ENCODE peak calls at places on chromosomes 7 and 10, in five cellular contexts. M, P, X, F and H are unnamed samples.

GRCh38 chr7:142956951-142957623 is 5.1 kb downstream of the KEL start:
- DNase-seq in F (peak), X (peak), P (no peak), M (peak), H (peak)

GRCh38 chr7:82376739-82377138 is 66.8 kb downstream of the CACNA2D1 start:
- DNase-seq in F (no peak), M (no peak), X (no peak), P (no peak), H (no peak)

GRCh38 chr10:112143420-112143819 is 40.1 kb downstream of the GPAM start:
- DNase-seq in P (no peak), X (no peak), M (no peak), F (no peak), H (no peak)

GRCh38 chr7:84187087-84187805 is 7.3 kb downstream of the SEMA3A start:
- DNase-seq in X (no peak), F (no peak), P (no peak), M (peak), H (no peak)

GRCh38 chr7:124033093-124033806 is 383 bp upstream of the TMEM229A start:
- DNase-seq in F (no peak), M (no peak), X (no peak), P (no peak), H (peak)

GRCh38 chr7:70383369-70383768 is 748.6 kb upstream of the GALNT17 start:
- DNase-seq in M (no peak), X (no peak), F (no peak), P (no peak), H (no peak)

GRCh38 chr10:12539350-12540164 is 190.2 kb downstream of the CAMK1D start:
- DNase-seq in M (no peak), F (no peak), P (no peak), X (no peak), H (no peak)

GRCh38 chr7:464177-464711 is 55.4 kb downstream of the PDGFA start:
- DNase-seq in F (no peak), X (no peak), M (no peak), P (no peak), H (no peak)

GRCh38 chr10:123559823-123560092 is 106.4 kb upstream of the GPR26 start:
- DNase-seq in P (no peak), F (no peak), M (no peak), X (no peak), H (no peak)

GRCh38 chr7:121793716-121794115 is 79.2 kb upstream of the PTPRZ1 start:
- DNase-seq in X (peak), M (no peak), F (no peak), P (no peak), H (no peak)

GRCh38 chr7:100837099-100837836 is 9.9 kb upstream of the EPHB4 start:
- DNase-seq in P (peak), F (peak), M (peak), X (peak), H (peak)

GRCh38 chr7:131540491-131541162 is 15.8 kb downstream of the PODXL start:
- DNase-seq in F (no peak), M (no peak), P (no peak), X (no peak), H (no peak)

GRCh38 chr10:30775779-30776591 is 146.4 kb upstream of the LYZL2 start:
- DNase-seq in M (peak), P (peak), F (peak), X (peak), H (no peak)

GRCh38 chr10:60359066-60359465 is 30.6 kb downstream of the ANK3 start:
- DNase-seq in F (no peak), X (no peak), P (no peak), M (no peak), H (no peak)

GRCh38 chr10:132421377-132422168 is 24.6 kb downstream of the PWWP2B start:
- DNase-seq in X (peak), F (peak), P (no peak), M (peak), H (peak)

GRCh38 chr10:101032637-101033201 is 1.7 kb downstream of the SFXN3 start:
- DNase-seq in M (peak), X (peak), P (peak), F (peak), H (peak)

GRCh38 chr7:141421306-141421705 is 129.9 kb upstream of the AGK start:
- DNase-seq in M (no peak), F (no peak), X (no peak), P (no peak), H (no peak)

GRCh38 chr10:128887856-128888255 is 579.2 kb upstream of the MGMT start:
- DNase-seq in X (no peak), M (no peak), P (no peak), F (no peak), H (no peak)

GRCh38 chr10:24435374-24435773 is 226.4 kb downstream of the KIAA1217 start:
- DNase-seq in M (peak), F (peak), P (no peak), X (peak), H (no peak)

GRCh38 chr7:37921340-37921805 is 933 bp downstream of the EPDR1 start:
- DNase-seq in X (no peak), P (no peak), F (no peak), M (no peak), H (peak)

GRCh38 chr7:18393465-18394118 is 102.0 kb upstream of the HDAC9 start:
- DNase-seq in F (no peak), P (no peak), M (no peak), X (no peak), H (no peak)

GRCh38 chr7:151506901-151507382 is 12.8 kb downstream of the RHEB start:
- DNase-seq in M (no peak), F (no peak), X (no peak), P (no peak), H (no peak)

GRCh38 chr10:33333260-33334169 is 952 bp downstream of the NRP1 start:
- DNase-seq in F (peak), X (peak), M (peak), P (no peak), H (peak)

GRCh38 chr10:919481-919880 is 12.0 kb downstream of the LARP4B start:
- DNase-seq in P (no peak), X (no peak), M (no peak), F (no peak), H (no peak)

GRCh38 chr7:116284390-116284789 is 74.1 kb downstream of the TES start:
- DNase-seq in X (peak), F (peak), P (no peak), M (peak), H (no peak)

GRCh38 chr7:18570890-18571478 is 75.4 kb downstream of the HDAC9 start:
- DNase-seq in F (peak), P (no peak), X (peak), M (peak), H (peak)

GRCh38 chr10:49611166-49611814 is 1.2 kb downstream of the SLC18A3 start:
- DNase-seq in M (no peak), X (no peak), P (no peak), F (no peak), H (no peak)

GRCh38 chr10:34654211-34654610 is 160.9 kb downstream of the PARD3 start:
- DNase-seq in X (no peak), F (no peak), P (no peak), M (no peak), H (no peak)

GRCh38 chr10:58367049-58367448 is 18.2 kb upstream of the TFAM start:
- DNase-seq in M (no peak), P (no peak), X (no peak), F (no peak), H (no peak)

GRCh38 chr10:17432738-17433137 is 21.7 kb downstream of the ST8SIA6 start:
- DNase-seq in M (no peak), X (peak), F (no peak), P (no peak), H (no peak)

GRCh38 chr7:102279537-102280400 is 6.9 kb upstream of the SH2B2 start:
- DNase-seq in X (peak), F (peak), M (peak), P (no peak), H (peak)

GRCh38 chr7:24739306-24739705 is 18.0 kb downstream of the GSDME start:
- DNase-seq in X (no peak), M (no peak), P (no peak), F (no peak), H (no peak)

GRCh38 chr7:139828446-139828845 is 618 bp upstream of the TBXAS1 start:
- DNase-seq in F (no peak), X (no peak), P (no peak), M (no peak), H (no peak)

GRCh38 chr7:39702133-39702532 is 78.8 kb downstream of the RALA start:
- DNase-seq in M (no peak), P (no peak), F (no peak), X (no peak), H (no peak)

GRCh38 chr10:43134126-43134905 is 3.9 kb upstream of the CSGALNACT2 start:
- DNase-seq in F (no peak), M (no peak), X (no peak), P (no peak), H (no peak)